ENCODE peak calls at places on chromosome 19, in seven cellular contexts. A is GM23338, I is small intestine, C is GM23248, P is adipocyte, Y is fibroblast of pulmonary artery, G is aorta. M is an unnamed sample.

GRCh38 chr19:33562636-33563035 is 41.0 kb upstream of the PEPD start:
- DNase-seq in A (peak), I (no peak), C (no peak), P (no peak), Y (no peak), G (peak), M (no peak)

GRCh38 chr19:4206818-4207484 is 22.4 kb upstream of the EBI3 start:
- DNase-seq in A (peak), I (peak), C (peak), P (no peak), Y (peak), G (no peak), M (no peak)

GRCh38 chr19:1133471-1133929 is 29.7 kb downstream of the GPX4 start:
- DNase-seq in A (peak), I (peak), C (no peak), P (peak), Y (no peak), G (no peak), M (peak)

GRCh38 chr19:30388819-30389218 is 16.6 kb downstream of the ZNF536 start:
- DNase-seq in A (no peak), I (no peak), C (no peak), P (no peak), Y (no peak), G (no peak), M (peak)

GRCh38 chr19:23516266-23516665 is 121.0 kb upstream of the ZNF91 start:
- DNase-seq in A (no peak), I (no peak), C (no peak), P (no peak), Y (no peak), G (no peak), M (no peak)

GRCh38 chr19:3976495-3977241 is 5.8 kb upstream of the DAPK3 start:
- DNase-seq in A (peak), I (no peak), C (peak), P (no peak), Y (no peak), G (no peak), M (peak)

GRCh38 chr19:39334444-39334976 is 1.3 kb downstream of the GMFG start:
- DNase-seq in A (no peak), I (no peak), C (no peak), P (no peak), Y (no peak), G (no peak), M (no peak)

GRCh38 chr19:40144151-40144550 is 47.1 kb upstream of the MAP3K10 start:
- DNase-seq in A (no peak), I (no peak), C (no peak), P (no peak), Y (no peak), G (no peak), M (no peak)

GRCh38 chr19:2047076-2047448 is 4.0 kb downstream of the MKNK2 start:
- DNase-seq in A (no peak), I (no peak), C (no peak), P (no peak), Y (no peak), G (no peak), M (no peak)

GRCh38 chr19:50721441-50722137 is 1.6 kb upstream of the CLEC11A start:
- DNase-seq in A (no peak), I (no peak), C (peak), P (peak), Y (no peak), G (no peak), M (no peak)

DNA sequence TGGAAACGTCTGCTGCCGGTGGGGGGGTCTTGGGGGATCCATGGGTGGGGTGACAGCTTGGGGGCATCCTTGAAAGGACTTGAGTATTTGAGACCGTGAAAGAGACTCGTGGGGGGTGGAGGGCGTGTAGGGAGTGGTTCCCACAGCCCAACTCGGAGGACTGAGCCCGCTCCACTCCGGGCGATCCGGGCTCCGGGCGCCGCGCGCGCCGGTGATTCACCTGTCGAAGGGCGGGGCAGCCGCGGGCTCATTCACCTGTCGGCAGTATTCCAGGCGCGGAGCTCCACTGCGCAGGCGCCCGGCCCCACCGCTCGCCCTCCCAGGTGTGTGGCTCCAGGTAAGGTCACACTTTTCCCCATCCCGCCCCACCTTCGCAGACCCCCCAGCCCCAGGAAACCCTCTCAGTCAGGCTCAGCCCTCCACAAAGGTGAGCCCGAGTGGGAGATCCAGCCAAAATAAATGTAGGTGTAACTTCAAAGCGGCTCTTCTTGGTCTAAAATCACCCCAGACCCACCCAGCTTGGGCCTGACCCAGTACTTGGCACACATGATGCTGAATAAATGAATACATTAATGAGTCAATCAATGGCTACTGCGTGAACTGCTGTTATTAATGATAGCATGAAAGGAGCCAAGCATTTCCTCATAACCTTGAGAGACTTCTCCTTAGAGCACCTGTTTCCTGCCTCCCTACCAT is 4.7 kb downstream of the NOTCH3 start:
- DNase-seq in A (peak), I (peak), C (peak), P (no peak), Y (no peak), G (peak), M (peak)
- H3K4me3 ChIP-seq in A (peak), I (no peak), C (peak), P (no peak), Y (no peak), G (peak), M (peak)

GRCh38 chr19:6116749-6117430 is 6.6 kb upstream of the RFX2 start:
- DNase-seq in A (no peak), I (no peak), C (no peak), P (no peak), Y (no peak), G (no peak), M (no peak)

GRCh38 chr19:6118043-6118442 is 7.7 kb upstream of the RFX2 start:
- DNase-seq in A (no peak), I (no peak), C (no peak), P (no peak), Y (no peak), G (no peak), M (no peak)

GRCh38 chr19:6115992-6116391 is 5.7 kb upstream of the RFX2 start:
- DNase-seq in A (no peak), I (no peak), C (no peak), P (no peak), Y (no peak), G (no peak), M (no peak)

GRCh38 chr19:6119031-6119430 is 8.7 kb upstream of the RFX2 start:
- DNase-seq in A (no peak), I (no peak), C (no peak), P (no peak), Y (no peak), G (no peak), M (no peak)

DNA sequence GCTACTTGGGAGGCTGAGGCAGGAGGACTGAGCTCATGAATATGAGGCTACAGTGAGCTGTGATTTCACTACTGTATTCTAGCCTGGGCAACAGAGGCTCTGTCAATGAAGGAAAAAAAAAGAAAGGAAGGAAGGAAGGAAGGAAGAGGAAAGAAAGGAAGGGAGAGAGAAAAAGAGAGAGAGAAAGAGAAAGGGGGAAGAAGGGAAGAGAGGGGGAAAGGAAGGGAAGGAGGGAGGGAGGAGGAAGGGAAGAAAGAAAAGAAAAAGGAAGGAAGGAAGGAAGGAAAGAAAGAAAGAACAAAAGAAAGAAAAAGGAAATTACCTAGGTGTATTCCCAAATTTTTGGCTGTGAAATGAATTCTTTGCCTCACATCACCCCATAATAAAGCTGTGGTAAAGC is 7.2 kb upstream of the RFX2 start:
- DNase-seq in A (no peak), I (no peak), C (no peak), P (no peak), Y (no peak), G (no peak), M (no peak)
- H3K4me3 ChIP-seq in A (no peak), I (no peak), C (no peak), P (no peak), Y (no peak), G (no peak), M (no peak)

GRCh38 chr19:35032356-35032865 is 2.1 kb downstream of the SCN1B start:
- DNase-seq in A (no peak), I (no peak), C (no peak), P (no peak), Y (no peak), G (no peak), M (no peak)
- H3K4me3 ChIP-seq in A (no peak), I (no peak), C (no peak), P (no peak), Y (no peak), G (no peak), M (no peak)

DNA sequence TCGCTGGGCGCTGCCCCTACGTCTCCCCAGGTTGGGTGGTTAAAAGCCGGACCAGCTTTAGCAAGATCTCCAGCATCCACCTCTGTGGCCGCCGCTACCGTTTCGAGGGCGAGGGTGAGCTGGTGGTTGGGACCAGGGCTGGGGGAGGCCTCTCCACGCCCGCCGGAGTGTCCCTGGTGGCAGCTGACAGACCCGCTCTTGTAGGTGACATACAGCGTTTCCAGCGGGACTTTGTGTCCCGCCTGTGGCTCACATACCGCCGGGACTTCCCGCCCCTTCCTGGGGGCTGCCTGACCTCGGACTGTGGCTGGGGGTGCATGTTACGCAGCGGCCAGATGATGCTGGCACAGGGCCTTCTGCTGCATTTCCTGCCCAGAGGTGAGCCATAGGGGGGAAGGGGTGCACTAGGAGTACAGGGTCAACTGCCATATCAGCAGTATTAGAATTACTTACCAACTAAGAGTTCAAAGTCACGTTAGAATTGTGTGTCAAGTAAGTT is 1.1 kb downstream of the ATG4D start:
- DNase-seq in A (peak), I (peak), C (no peak), P (no peak), Y (no peak), G (no peak), M (peak)
- H3K4me3 ChIP-seq in A (peak), I (peak), C (peak), P (peak), Y (peak), G (no peak), M (peak)

GRCh38 chr19:42386974-42387707 is 3.0 kb downstream of the CNFN start:
- DNase-seq in A (peak), I (peak), C (peak), P (peak), Y (peak), G (no peak), M (peak)
- H3K4me3 ChIP-seq in A (peak), I (no peak), C (peak), P (peak), Y (peak), G (no peak), M (peak)

GRCh38 chr19:12687496-12688196 is at the start of gene GNG14:
- DNase-seq in A (no peak), I (no peak), C (no peak), P (no peak), Y (no peak), G (no peak), M (no peak)
- H3K4me3 ChIP-seq in A (no peak), I (no peak), C (no peak), P (no peak), Y (no peak), G (no peak), M (no peak)

DNA sequence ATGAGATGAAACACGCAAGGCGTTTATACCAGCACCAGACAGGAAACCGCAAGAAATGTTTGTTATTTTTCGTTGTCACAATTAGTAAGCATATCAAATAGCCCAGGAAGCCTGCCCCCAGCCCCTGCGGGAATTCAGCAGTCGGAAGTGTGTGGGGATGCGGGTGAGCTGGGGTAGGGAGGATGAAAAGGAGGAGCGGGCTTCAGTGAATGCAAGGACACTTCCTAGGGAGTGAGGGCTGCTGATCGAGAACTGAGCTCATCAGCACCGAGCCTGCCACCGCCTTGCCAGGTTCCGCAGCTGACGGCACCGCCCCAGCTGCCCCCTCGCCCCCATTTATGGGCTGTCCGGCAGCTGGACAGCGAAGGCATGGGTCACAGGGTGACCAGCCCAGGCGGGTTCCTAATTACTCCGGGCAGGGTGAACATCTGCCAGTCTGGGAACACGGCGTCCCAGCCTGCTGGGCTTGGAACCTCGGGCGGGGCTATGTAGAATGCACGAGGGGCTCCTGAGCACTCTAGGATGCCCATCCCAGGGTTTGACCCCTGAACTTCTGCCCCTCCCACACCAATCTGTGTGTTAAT is 1.6 kb upstream of the BEST2 start:
- DNase-seq in A (peak), I (peak), C (peak), P (peak), Y (peak), G (no peak), M (no peak)
- H3K4me3 ChIP-seq in A (no peak), I (no peak), C (no peak), P (no peak), Y (no peak), G (no peak), M (no peak)

DNA sequence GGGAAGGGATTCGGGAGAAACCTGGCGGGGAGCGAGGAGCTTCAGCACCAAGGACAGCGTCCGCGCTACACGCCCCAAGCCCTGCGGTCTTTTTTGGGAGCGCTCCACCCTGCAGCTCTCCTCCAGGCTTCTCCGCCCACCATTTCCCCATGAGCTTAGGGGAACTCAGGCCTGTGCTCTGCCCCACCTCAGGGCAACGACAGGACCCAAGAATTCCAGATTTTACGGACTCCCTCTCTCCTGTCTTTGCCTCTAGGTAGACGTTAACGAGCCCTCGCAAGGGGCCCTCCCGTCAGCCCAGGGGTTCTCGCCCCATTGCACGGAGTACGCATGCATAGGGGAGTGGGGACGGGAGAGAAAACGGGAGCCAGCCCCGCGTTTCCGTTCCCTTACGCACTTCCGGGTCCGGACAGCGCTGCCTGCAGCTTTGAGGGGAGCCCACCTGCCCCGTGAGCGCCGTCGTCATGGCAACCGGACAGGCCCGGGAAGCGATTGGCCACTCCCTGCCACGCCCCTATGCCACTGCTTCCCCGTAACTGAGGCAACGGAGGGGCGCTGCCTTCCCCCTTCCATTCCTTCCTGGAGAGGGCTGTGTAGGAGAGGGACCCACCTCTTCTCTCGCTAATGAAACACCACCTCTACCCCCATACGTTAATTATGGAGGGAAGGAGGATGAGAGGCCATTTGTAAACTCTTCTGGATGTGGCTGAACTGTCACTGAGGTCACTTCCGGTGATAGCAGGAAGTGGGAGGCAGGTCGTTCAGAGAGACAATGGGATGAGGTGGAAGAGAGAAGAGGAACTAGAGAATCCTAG is 20.8 kb downstream of the NOVA2 start:
- DNase-seq in A (peak), I (peak), C (peak), P (peak), Y (peak), G (peak), M (peak)
- H3K4me3 ChIP-seq in A (peak), I (no peak), C (peak), P (peak), Y (no peak), G (no peak), M (peak)

M was measured in endodermal cell.